ENCODE peak calls at places on chromosomes 5 and 9, in six cellular contexts. T is lung, K is pancreas, X is H9, A is natural killer cell, I is HCT116. Z is an unnamed sample.

GRCh38 chr9:95572370-95573151 is 55.8 kb upstream of the PTCH1 start:
- DNase-seq in X (no peak), K (no peak), T (no peak), A (no peak), I (no peak), Z (no peak)

GRCh38 chr5:92371889-92372235 is 988.7 kb upstream of the ARRDC3 start:
- DNase-seq in X (no peak), I (no peak), T (no peak), K (no peak), A (no peak), Z (no peak)

GRCh38 chr5:33721491-33722245 is 170.1 kb downstream of the ADAMTS12 start:
- DNase-seq in A (no peak), T (no peak), X (no peak), I (no peak), K (no peak), Z (no peak)

GRCh38 chr9:128098017-128098935 is 29.3 kb downstream of the PTGES2 start:
- DNase-seq in K (peak), X (peak), T (peak), A (no peak), I (peak), Z (peak)

GRCh38 chr9:120985759-120986353 is 59.3 kb upstream of the TRAF1 start:
- DNase-seq in T (no peak), I (peak), X (no peak), A (no peak), K (no peak), Z (no peak)

GRCh38 chr5:135223891-135224625 is 175.0 kb downstream of the MACROH2A1 start:
- DNase-seq in K (peak), I (no peak), A (no peak), T (no peak), X (no peak), Z (no peak)

GRCh38 chr9:21996438-21996837 is 1.8 kb downstream of the CDKN2B-AS1 start:
- DNase-seq in I (no peak), T (no peak), X (peak), K (no peak), A (no peak), Z (no peak)

GRCh38 chr9:79684711-79685575 is 113.2 kb downstream of the TLE4 start:
- DNase-seq in I (no peak), A (no peak), X (no peak), K (no peak), T (no peak), Z (no peak)

GRCh38 chr9:133677126-133678010 is 41.2 kb downstream of the DBH start:
- DNase-seq in T (no peak), K (no peak), I (no peak), A (no peak), X (no peak), Z (no peak)

GRCh38 chr9:98538626-98539031 is 170.1 kb downstream of the GABBR2 start:
- DNase-seq in I (no peak), X (no peak), T (peak), A (no peak), K (no peak), Z (no peak)

GRCh38 chr9:16618524-16618923 is 251.9 kb downstream of the BNC2 start:
- DNase-seq in X (no peak), A (no peak), I (no peak), T (no peak), K (no peak), Z (no peak)

GRCh38 chr9:1051286-1052118 is 1.3 kb downstream of the DMRT2 start:
- DNase-seq in K (peak), A (no peak), I (no peak), T (no peak), X (peak), Z (no peak)

GRCh38 chr5:92353107-92354030 is 970.3 kb upstream of the ARRDC3 start:
- DNase-seq in K (no peak), X (no peak), T (no peak), A (no peak), I (no peak), Z (no peak)

GRCh38 chr5:27814211-27814610 is 775.8 kb upstream of the CDH9 start:
- DNase-seq in K (no peak), I (no peak), A (no peak), T (no peak), X (no peak), Z (no peak)

GRCh38 chr5:17492770-17493169 is 5.3 kb upstream of the TAF11L2 start:
- DNase-seq in A (no peak), I (no peak), X (no peak), K (no peak), T (no peak), Z (no peak)

GRCh38 chr5:173709761-173710160 is 93.3 kb upstream of the BOD1 start:
- DNase-seq in X (no peak), T (no peak), K (no peak), I (no peak), A (no peak), Z (no peak)

GRCh38 chr5:87302061-87302460 is 34.4 kb downstream of the RASA1 start:
- DNase-seq in T (no peak), K (no peak), X (no peak), I (no peak), A (no peak), Z (no peak)

GRCh38 chr9:18269561-18269960 is 204.4 kb upstream of the ADAMTSL1 start:
- DNase-seq in K (no peak), X (no peak), A (no peak), I (no peak), T (no peak), Z (no peak)

GRCh38 chr5:157372472-157372822 is 87.6 kb upstream of the NIPAL4 start:
- DNase-seq in K (no peak), A (no peak), X (no peak), I (no peak), T (no peak), Z (no peak)

GRCh38 chr5:143418140-143418866 is 14.8 kb upstream of the NR3C1 start:
- DNase-seq in T (no peak), X (no peak), A (no peak), I (no peak), K (no peak), Z (no peak)

GRCh38 chr5:142644640-142645361 is 41.1 kb downstream of the FGF1 start:
- DNase-seq in T (peak), I (peak), K (no peak), X (no peak), A (no peak), Z (no peak)

GRCh38 chr9:117249799-117250198 is 165.1 kb downstream of the ASTN2 start:
- DNase-seq in K (no peak), I (no peak), X (no peak), A (no peak), T (no peak), Z (no peak)

GRCh38 chr5:123278284-123278683 is 144.9 kb downstream of the CEP120 start:
- DNase-seq in A (no peak), T (no peak), K (no peak), I (no peak), X (no peak), Z (no peak)

GRCh38 chr5:178542455-178542854 is 47.7 kb downstream of the COL23A1 start:
- DNase-seq in A (no peak), T (no peak), X (no peak), K (peak), I (no peak), Z (no peak)

GRCh38 chr5:83471405-83472212 is at the start of gene VCAN:
- DNase-seq in T (peak), K (peak), X (peak), I (peak), A (no peak), Z (no peak)

GRCh38 chr9:108759835-108760234 is 96.0 kb downstream of the ACTL7B start:
- DNase-seq in A (no peak), X (no peak), I (no peak), K (no peak), T (no peak), Z (no peak)

GRCh38 chr5:89313044-89313443 is 430.1 kb upstream of the MEF2C start:
- DNase-seq in T (no peak), A (no peak), X (no peak), K (no peak), I (peak), Z (no peak)

GRCh38 chr5:77391240-77391765 is 100.8 kb downstream of the WDR41 start:
- DNase-seq in T (no peak), A (no peak), I (no peak), X (no peak), K (no peak), Z (no peak)

GRCh38 chr9:110975278-110975677 is 63.0 kb downstream of the LPAR1 start:
- DNase-seq in A (no peak), X (no peak), I (no peak), K (no peak), T (no peak), Z (no peak)

GRCh38 chr5:81181576-81182316 is 51.4 kb upstream of the CKMT2 start:
- DNase-seq in K (no peak), A (no peak), T (no peak), X (no peak), I (no peak), Z (no peak)

GRCh38 chr9:114655689-114656088 is 1.9 kb downstream of the TEX53 start:
- DNase-seq in T (no peak), X (no peak), A (no peak), K (no peak), I (no peak), Z (no peak)

GRCh38 chr5:61289241-61289640 is 42.8 kb upstream of the ZSWIM6 start:
- DNase-seq in I (no peak), A (no peak), K (no peak), X (no peak), T (no peak), Z (no peak)

DNA sequence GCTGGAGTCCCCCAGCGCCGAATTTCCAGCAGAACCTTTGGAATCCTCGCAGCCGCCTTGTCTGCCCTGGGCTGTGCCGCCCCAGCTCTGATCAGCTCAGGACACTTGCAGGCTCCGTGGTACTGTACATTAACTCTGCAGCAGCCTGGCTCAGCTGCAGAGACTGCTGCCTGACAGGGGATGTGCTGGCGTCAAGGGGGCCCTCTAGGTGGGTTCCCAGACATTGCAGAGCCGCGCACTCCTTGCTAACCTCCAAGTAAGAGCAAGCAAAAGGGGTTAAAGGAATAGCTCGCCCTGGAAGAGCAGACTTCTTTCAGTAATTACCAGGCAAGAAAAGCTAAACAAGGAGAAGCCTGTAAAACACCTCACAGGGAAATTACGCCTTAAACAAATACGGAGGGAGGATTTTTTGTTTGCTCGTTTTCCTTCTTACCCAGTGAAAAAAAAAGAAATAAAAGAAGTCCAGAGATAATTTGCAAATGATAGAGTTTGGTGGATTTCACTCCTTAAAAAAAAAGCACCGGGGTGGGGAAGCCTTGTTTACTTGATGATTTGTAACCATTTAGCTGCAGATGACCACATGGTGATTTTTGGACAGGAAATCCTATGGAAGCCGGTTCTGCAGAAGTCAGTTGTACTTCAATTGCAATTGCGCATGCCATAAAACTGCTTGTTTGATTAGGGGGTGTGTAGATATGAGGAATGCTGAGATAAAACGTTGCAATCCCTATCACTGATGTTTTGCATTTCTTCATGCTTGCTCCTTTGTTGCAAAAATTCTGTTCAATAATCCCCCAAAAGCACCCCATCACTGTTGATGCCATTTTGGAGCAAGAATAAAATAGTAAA is 305.8 kb downstream of the PDE4D start:
- DNase-seq in A (no peak), X (peak), T (peak), K (peak), I (no peak), Z (no peak)
- TF ChIP-seq CTCF in A (no peak), X (peak), T (no peak), K (no peak), I (no peak), Z (no peak)

GRCh38 chr5:125390316-125390715 is 643.9 kb upstream of the ZNF608 start:
- DNase-seq in A (no peak), T (no peak), I (no peak), X (no peak), K (no peak), Z (no peak)

GRCh38 chr5:125396462-125396861 is 650.0 kb upstream of the ZNF608 start:
- DNase-seq in A (no peak), X (no peak), I (no peak), T (no peak), K (no peak), Z (no peak)

GRCh38 chr5:125398466-125398865 is 652.0 kb upstream of the ZNF608 start:
- DNase-seq in I (no peak), K (no peak), A (no peak), X (no peak), T (no peak), Z (no peak)

GRCh38 chr5:125393416-125393815 is 647.0 kb upstream of the ZNF608 start:
- DNase-seq in T (no peak), I (no peak), X (no peak), K (no peak), A (no peak), Z (no peak)

GRCh38 chr5:125394661-125395280 is 648.3 kb upstream of the ZNF608 start:
- DNase-seq in X (no peak), I (no peak), T (no peak), K (no peak), A (no peak), Z (no peak)
- TF ChIP-seq CTCF in X (no peak), I (no peak), T (no peak), K (no peak), A (no peak), Z (no peak)

GRCh38 chr9:37329576-37329975 is 92.9 kb upstream of the GRHPR start:
- DNase-seq in A (no peak), X (no peak), I (no peak), K (no peak), T (no peak), Z (no peak)
- TF ChIP-seq CTCF in A (peak), X (peak), I (peak), K (no peak), T (no peak), Z (peak)

GRCh38 chr9:99819123-99819483 is 2.6 kb upstream of the NR4A3 start:
- DNase-seq in K (no peak), A (no peak), T (no peak), I (no peak), X (no peak), Z (no peak)

GRCh38 chr9:99819484-99820329 is 2.0 kb upstream of the NR4A3 start:
- DNase-seq in A (peak), K (peak), X (peak), T (peak), I (peak), Z (peak)

GRCh38 chr9:99821187-99822095 is at the start of gene NR4A3:
- DNase-seq in A (peak), K (peak), I (peak), T (peak), X (peak), Z (peak)

GRCh38 chr9:99822096-99822595 is 461 bp downstream of the NR4A3 start:
- DNase-seq in A (no peak), K (no peak), X (no peak), I (no peak), T (no peak), Z (no peak)

GRCh38 chr9:99820330-99821186 is 1.1 kb upstream of the NR4A3 start:
- DNase-seq in I (no peak), A (peak), K (peak), X (no peak), T (peak), Z (no peak)
- TF ChIP-seq CTCF in I (peak), A (no peak), K (no peak), X (no peak), T (no peak), Z (no peak)

DNA sequence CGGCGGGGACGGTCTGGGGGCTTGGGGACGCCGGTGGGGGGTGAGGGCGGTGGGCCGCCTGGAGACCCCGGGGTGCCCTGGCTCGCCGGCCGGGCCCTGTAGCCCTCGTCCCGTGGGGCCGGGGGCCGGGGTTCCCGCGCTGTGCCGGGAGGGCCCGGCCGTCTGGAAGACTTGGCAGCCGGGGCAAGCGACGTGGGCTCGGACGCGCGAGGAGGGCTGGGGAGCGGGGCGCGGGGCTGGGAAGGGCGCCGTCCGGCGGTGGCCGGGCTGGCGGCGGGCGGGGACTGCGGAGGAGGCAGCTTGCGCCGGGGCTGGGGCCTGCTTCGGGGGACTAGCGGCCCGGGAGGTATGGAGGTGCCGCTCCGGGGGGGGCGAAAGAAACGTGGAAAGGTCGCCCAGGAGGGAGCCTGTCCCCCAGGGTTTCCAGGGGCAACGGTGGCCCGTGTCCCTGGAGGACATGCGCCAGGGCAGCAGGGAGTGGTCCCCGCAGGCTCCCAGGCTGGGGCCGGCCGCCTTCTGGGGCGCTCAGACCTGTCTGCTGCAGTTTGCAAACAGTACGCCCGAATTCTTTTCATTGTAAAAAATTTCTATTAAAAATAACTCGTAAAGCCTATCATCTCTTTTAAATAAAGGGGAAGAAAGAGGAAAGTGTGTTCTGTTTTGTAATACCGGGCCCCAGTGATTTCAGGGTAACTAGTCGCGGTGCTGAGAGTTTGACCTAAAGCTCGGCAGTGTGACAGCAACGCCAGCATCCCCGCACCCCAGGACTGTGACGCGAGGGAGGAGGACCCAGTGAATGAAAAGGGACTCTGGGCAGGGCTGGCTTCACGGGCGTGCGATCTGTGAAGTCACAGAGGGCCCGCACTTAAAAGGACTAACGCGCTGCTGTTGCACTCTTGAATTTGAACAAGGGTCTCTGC is 752 bp upstream of the ANKH start:
- DNase-seq in I (no peak), A (peak), T (peak), K (peak), X (peak), Z (no peak)
- TF ChIP-seq CTCF in I (no peak), A (no peak), T (no peak), K (no peak), X (peak), Z (no peak)

DNA sequence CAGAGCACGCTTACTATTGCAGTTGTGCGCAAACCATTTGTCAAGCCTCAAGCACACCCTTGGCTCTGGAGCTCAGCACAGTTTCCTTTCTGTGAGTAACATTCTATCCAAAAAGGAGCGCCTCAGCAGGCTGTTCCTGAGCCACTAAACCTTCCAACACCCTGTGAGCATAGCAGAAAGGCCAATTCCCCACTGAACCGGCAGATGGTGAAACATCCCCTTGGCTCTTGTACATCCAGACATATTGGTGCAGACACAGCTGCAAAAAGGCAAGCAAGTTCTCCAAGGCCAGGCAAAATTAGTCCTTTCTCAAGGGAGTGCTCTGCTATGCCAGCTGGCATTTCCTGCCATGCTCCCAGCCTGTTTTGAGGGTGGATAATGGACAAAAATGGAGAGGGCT is 44.1 kb upstream of the CEMIP2 start:
- DNase-seq in T (no peak), A (no peak), I (no peak), X (no peak), K (no peak), Z (no peak)
- TF ChIP-seq CTCF in T (no peak), A (no peak), I (no peak), X (no peak), K (no peak), Z (peak)

GRCh38 chr9:124762633-124763032 is 8.5 kb downstream of the NR6A1 start:
- DNase-seq in K (no peak), A (no peak), T (no peak), I (no peak), X (no peak), Z (no peak)

GRCh38 chr9:124766326-124766725 is 4.8 kb downstream of the NR6A1 start:
- DNase-seq in A (no peak), I (no peak), X (no peak), T (no peak), K (no peak), Z (no peak)

GRCh38 chr9:124766815-124767554 is 4.1 kb downstream of the NR6A1 start:
- DNase-seq in I (no peak), X (no peak), K (no peak), T (no peak), A (no peak), Z (no peak)

GRCh38 chr9:124765439-124765835 is 5.7 kb downstream of the NR6A1 start:
- DNase-seq in I (no peak), X (no peak), T (no peak), A (no peak), K (no peak), Z (no peak)

DNA sequence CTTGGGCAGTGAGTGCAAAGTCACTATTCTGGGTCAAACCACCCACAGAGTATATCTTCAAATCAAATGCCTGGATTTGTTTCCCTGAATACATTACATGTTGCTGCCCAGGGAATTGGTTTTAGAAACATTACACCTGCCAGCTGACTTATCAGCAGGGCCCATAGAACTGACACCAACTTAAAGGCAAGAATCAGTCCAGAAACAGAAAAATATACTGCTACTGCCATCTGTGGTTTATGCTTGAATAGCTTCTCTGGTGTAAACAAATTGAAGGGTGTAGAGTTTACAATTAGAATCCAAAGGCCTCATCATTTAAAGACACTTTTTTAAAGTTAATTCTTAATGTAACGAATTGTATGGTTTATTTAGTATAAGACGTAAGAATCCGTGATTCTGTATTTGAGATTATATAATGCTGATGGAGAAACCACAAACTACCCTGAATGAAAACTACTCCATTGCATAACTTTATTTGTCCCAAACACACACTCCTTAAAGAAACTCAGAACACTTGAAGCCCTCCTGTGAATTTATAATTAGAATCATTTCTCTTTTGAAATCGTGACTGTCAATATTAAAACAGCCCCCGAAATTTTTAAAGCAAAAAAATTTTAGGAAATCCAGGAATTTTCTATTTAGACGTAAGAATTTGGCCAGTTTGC is 6.2 kb downstream of the NR6A1 start:
- DNase-seq in A (no peak), K (no peak), X (no peak), T (no peak), I (no peak), Z (no peak)
- TF ChIP-seq CTCF in A (no peak), K (no peak), X (peak), T (no peak), I (peak), Z (peak)

Z was measured in D721Med.